ENCODE peak calls at places on chromosomes 11 and 22, in six cellular contexts. S, Q, N, F, R and M are unnamed samples.

GRCh38 chr22:48607901-48608650 is 1219.6 kb downstream of the BRD1 start:
- DNase-seq in S (no peak), Q (peak; percentile 24), N (no peak), F (no peak), R (no peak), M (no peak)

GRCh38 chr11:110587972-110588371 is 124.3 kb downstream of the ARHGAP20 start:
- DNase-seq in S (no peak), Q (no peak), N (no peak), F (no peak), R (no peak), M (no peak)

GRCh38 chr11:299951-300735 is 817 bp upstream of the IFITM5 start:
- DNase-seq in S (no peak), Q (no peak), N (no peak), F (no peak), R (peak; percentile 61), M (no peak)

GRCh38 chr11:76672431-76673163 is 2.0 kb upstream of the LRRC32 start:
- DNase-seq in S (no peak), Q (no peak), N (no peak), F (no peak), R (no peak), M (no peak)

GRCh38 chr11:57255618-57256017 is 18.6 kb upstream of the APLNR start:
- DNase-seq in S (no peak), Q (no peak), N (no peak), F (no peak), R (no peak), M (no peak)

GRCh38 chr22:50702261-50702671 is 29.6 kb downstream of the SHANK3 start:
- DNase-seq in S (no peak), Q (no peak), N (no peak), F (no peak), R (no peak), M (no peak)

GRCh38 chr11:65505434-65506315 is 6.8 kb downstream of the MALAT1 start:
- DNase-seq in S (no peak), Q (peak; percentile 34), N (no peak), F (no peak), R (peak; percentile 40), M (no peak)

GRCh38 chr11:120652705-120653335 is 141.3 kb downstream of the GRIK4 start:
- DNase-seq in S (no peak), Q (peak; percentile 6), N (no peak), F (no peak), R (no peak), M (no peak)

GRCh38 chr11:30983810-30984441 is 385.6 kb downstream of the DCDC1 start:
- DNase-seq in S (no peak), Q (no peak), N (no peak), F (no peak), R (no peak), M (no peak)

GRCh38 chr22:46652081-46652929 is 32.1 kb downstream of the GRAMD4 start:
- DNase-seq in S (no peak), Q (peak; percentile 22), N (no peak), F (no peak), R (no peak), M (no peak)

GRCh38 chr22:30985561-30986208 is 16.6 kb downstream of the TUG1 start:
- DNase-seq in S (no peak), Q (no peak), N (no peak), F (no peak), R (no peak), M (no peak)

GRCh38 chr11:62337682-62338181 is 484 bp downstream of the ASRGL1 start:
- DNase-seq in S (peak; percentile 38), Q (peak; percentile 7), N (no peak), F (peak; percentile 33), R (peak; percentile 50), M (no peak)

GRCh38 chr11:8870461-8871282 is 40.3 kb upstream of the AKIP1 start:
- DNase-seq in S (peak; percentile 75), Q (peak; percentile 83), N (peak; percentile 29), F (peak; percentile 62), R (peak; percentile 56), M (peak; percentile 45)

GRCh38 chr11:104705475-104706195 is 192.6 kb downstream of the CASP12 start:
- DNase-seq in S (peak; percentile 25), Q (peak; percentile 57), N (no peak), F (no peak), R (no peak), M (no peak)

GRCh38 chr22:32823024-32823730 is 21.7 kb downstream of the TIMP3 start:
- DNase-seq in S (peak; percentile 53), Q (peak; percentile 48), N (no peak), F (peak; percentile 43), R (peak; percentile 46), M (peak; percentile 7)

GRCh38 chr11:3165152-3165705 is at the start of gene OSBPL5:
- DNase-seq in S (peak; percentile 79), Q (peak; percentile 73), N (peak; percentile 23), F (peak; percentile 75), R (peak; percentile 80), M (no peak)

GRCh38 chr11:2767751-2768150 is 68.0 kb upstream of the KCNQ1OT1 start:
- DNase-seq in S (no peak), Q (no peak), N (no peak), F (no peak), R (no peak), M (no peak)

GRCh38 chr11:2825261-2825885 is 60.2 kb downstream of the CDKN1C start:
- DNase-seq in S (peak; percentile 56), Q (peak; percentile 91), N (peak; percentile 26), F (peak; percentile 47), R (peak; percentile 72), M (no peak)

GRCh38 chr11:313787-314547 is at the start of gene IFITM1:
- DNase-seq in S (no peak), Q (peak; percentile 68), N (peak; percentile 43), F (no peak), R (peak; percentile 21), M (no peak)

GRCh38 chr11:65429724-65430405 is 7.3 kb downstream of the NEAT1 start:
- DNase-seq in S (peak; percentile 80), Q (peak; percentile 79), N (no peak), F (peak; percentile 78), R (peak; percentile 87), M (no peak)

GRCh38 chr11:38330578-38330977 is 1732.5 kb upstream of the RAG2 start:
- DNase-seq in S (no peak), Q (no peak), N (no peak), F (no peak), R (no peak), M (no peak)

GRCh38 chr11:47099213-47099917 is 77.3 kb downstream of the ARFGAP2 start:
- DNase-seq in S (peak; percentile 37), Q (peak; percentile 43), N (no peak), F (no peak), R (no peak), M (peak; percentile 50)

GRCh38 chr11:19594326-19594725 is 118.3 kb upstream of the NAV2 start:
- DNase-seq in S (no peak), Q (no peak), N (no peak), F (no peak), R (no peak), M (no peak)

GRCh38 chr22:20017622-20017958 is 967 bp upstream of the ARVCF start:
- DNase-seq in S (no peak), Q (no peak), N (no peak), F (no peak), R (no peak), M (no peak)

GRCh38 chr22:20015187-20015625 is 1.4 kb downstream of the ARVCF start:
- DNase-seq in S (no peak), Q (no peak), N (no peak), F (no peak), R (peak; percentile 24), M (no peak)

GRCh38 chr22:20015971-20016733 is 471 bp downstream of the ARVCF start:
- DNase-seq in S (peak; percentile 47), Q (no peak), N (no peak), F (peak; percentile 55), R (peak; percentile 72), M (no peak)

GRCh38 chr22:20018001-20018400 is 1.4 kb upstream of the ARVCF start:
- DNase-seq in S (no peak), Q (no peak), N (no peak), F (no peak), R (no peak), M (no peak)

DNA sequence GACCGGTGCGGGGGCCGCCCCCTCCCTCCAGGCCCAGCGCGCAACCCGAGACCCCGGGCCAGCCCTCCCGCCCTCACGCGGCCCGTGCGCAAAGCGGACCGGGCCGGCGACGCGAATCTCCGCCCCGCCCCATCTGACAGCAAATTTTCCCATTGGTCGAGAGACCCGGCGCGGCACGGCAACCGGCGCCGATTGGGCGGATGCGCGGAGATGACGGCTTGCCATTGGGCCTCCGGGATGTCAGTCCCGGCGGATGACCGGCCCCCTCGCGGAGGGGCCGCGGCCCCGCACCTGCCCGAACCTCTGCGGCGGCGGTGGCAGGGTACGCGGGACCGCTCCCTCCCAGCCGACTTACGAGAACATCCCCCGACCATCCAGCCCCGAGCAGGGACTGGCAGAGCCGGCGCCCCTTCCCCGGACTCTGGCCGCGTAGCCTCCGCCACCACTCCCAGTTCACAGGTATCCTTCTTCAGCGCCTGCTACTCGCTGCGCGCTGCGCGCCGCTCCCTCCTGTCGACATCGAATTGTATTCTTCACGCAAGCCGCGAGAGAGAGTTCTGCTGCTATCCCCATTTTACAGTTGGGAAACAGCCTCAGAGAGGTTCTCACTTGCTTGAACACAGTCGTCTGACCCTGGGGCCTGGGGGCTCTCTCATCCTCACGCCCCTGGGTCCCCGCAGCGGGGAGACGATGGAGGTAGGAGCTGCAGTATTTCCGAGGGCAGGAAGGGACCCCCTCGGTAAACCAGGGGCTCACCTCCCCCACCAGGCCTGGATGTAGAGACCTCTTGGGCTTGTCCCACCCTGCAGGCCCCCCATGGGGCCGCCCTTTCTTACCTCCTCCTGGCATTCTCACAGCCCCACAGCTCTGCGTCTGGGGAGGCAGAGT is at the start of gene ARVCF:
- DNase-seq in S (peak; percentile 93), Q (peak; percentile 88), N (peak; percentile 73), F (peak; percentile 95), R (peak; percentile 94), M (peak; percentile 67)
- TF ChIP-seq CTCF in S (peak; percentile 23), Q (peak; percentile 3), N (no peak), F (peak; percentile 45), R (no peak), M (no peak)

GRCh38 chr11:101202614-101203013 is 73.0 kb upstream of the PGR start:
- DNase-seq in S (no peak), Q (no peak), N (no peak), F (no peak), R (no peak), M (no peak)
- H3K4me3 ChIP-seq in S (no peak overlapping the region), Q (no peak overlapping the region), N (no peak overlapping the region), F (no peak overlapping the region), R (no peak overlapping the region), M (no peak overlapping the region)

DNA sequence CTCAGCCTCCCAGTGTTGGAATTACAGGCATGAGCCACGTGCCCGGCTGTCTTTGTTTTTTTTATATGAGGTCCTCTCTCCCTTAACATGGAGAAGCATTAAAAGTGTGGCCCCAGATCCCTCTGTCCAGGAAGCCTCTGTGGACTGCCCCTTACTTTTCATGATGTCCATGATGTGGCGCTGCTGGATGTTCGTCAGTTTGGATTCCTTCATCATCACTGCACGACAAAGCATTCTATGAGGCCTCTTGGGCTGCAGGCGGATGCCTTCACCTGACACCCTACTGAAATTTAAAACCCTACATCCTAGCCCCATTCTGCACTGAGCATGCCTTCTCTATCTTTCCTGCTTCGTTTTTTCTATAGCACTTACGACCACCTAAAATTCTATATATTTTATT is 2.1 kb downstream of the C22orf23 start:
- DNase-seq in S (no peak), Q (no peak), N (no peak), F (no peak), R (no peak), M (no peak)
- TF ChIP-seq CTCF in S (no peak), Q (no peak), N (peak; percentile 24), F (no peak), R (no peak), M (no peak)

DNA sequence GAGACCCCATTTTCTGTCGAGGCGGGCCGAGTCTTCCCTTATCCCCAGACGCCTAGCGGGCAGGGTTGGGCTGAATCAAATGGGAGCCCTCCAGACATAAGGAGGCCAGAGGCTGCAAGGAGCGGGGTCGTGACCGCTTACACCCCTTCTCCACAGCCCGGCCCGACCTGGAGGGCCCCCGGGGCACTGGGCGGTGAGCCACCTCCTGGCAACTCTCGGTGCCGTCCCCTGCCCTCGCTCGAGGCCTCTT is 499 bp upstream of the GP1BB start:
- DNase-seq in S (no peak), Q (no peak), N (no peak), F (no peak), R (no peak), M (no peak)
- H3K4me3 ChIP-seq in S (no peak overlapping the region), Q (no peak overlapping the region), N (no peak overlapping the region), F (no peak overlapping the region), R (no peak overlapping the region), M (no peak overlapping the region)